ENCODE peak calls at places on chromosomes 16 and 17, in six cellular contexts. Q is uterus, U is cardiac fibroblast, Z is HCT116, R is tibial artery, H is A549. L is an unnamed sample.

GRCh38 chr17:38552343-38552742 is 53.4 kb downstream of the SRCIN1 start:
- DNase-seq in Q (no peak), U (no peak), Z (no peak), R (no peak), H (no peak), L (no peak)

GRCh38 chr16:80610489-80611156 is 69.8 kb downstream of the DYNLRB2 start:
- DNase-seq in Q (no peak), U (no peak), Z (no peak), R (no peak), H (no peak), L (no peak)

GRCh38 chr17:1267471-1267947 is 2.7 kb upstream of the BHLHA9 start:
- DNase-seq in Q (peak), U (peak), Z (no peak), R (peak), H (no peak), L (no peak)

GRCh38 chr17:67137860-67138259 is 93.5 kb downstream of the CACNG1 start:
- DNase-seq in Q (no peak), U (no peak), Z (no peak), R (no peak), H (no peak), L (no peak)

GRCh38 chr17:2174471-2175293 is 119.8 kb downstream of the HIC1 start:
- DNase-seq in Q (peak), U (peak), Z (no peak), R (peak), H (no peak), L (peak)

GRCh38 chr17:59859444-59860025 is 33.2 kb downstream of the TUBD1 start:
- DNase-seq in Q (no peak), U (peak), Z (no peak), R (no peak), H (no peak), L (peak)

GRCh38 chr16:79213214-79213613 is 387.3 kb downstream of the MAF start:
- DNase-seq in Q (no peak), U (no peak), Z (no peak), R (no peak), H (no peak), L (no peak)

GRCh38 chr17:75681289-75681688 is 14.2 kb downstream of the SAP30BP start:
- DNase-seq in Q (no peak), U (peak), Z (no peak), R (no peak), H (no peak), L (peak)

GRCh38 chr17:7588553-7589203 is 1.2 kb downstream of the SOX15 start:
- DNase-seq in Q (peak), U (no peak), Z (no peak), R (no peak), H (no peak), L (no peak)

GRCh38 chr17:42880776-42881175 is 19.8 kb upstream of the G6PC1 start:
- DNase-seq in Q (no peak), U (no peak), Z (no peak), R (no peak), H (no peak), L (no peak)

GRCh38 chr17:38620551-38621277 is 15.0 kb upstream of the SRCIN1 start:
- DNase-seq in Q (no peak), U (no peak), Z (no peak), R (no peak), H (no peak), L (no peak)

GRCh38 chr17:17156107-17156506 is 50.0 kb downstream of the PLD6 start:
- DNase-seq in Q (no peak), U (peak), Z (no peak), R (no peak), H (no peak), L (peak)

GRCh38 chr17:82776454-82776853 is 24.6 kb downstream of the TBCD start:
- DNase-seq in Q (no peak), U (no peak), Z (no peak), R (no peak), H (no peak), L (no peak)

GRCh38 chr17:9004132-9004960 is 17.0 kb upstream of the NTN1 start:
- DNase-seq in Q (no peak), U (no peak), Z (no peak), R (no peak), H (no peak), L (no peak)

GRCh38 chr16:27164280-27164837 is 39.0 kb upstream of the KDM8 start:
- DNase-seq in Q (no peak), U (peak), Z (no peak), R (no peak), H (no peak), L (no peak)

GRCh38 chr16:84730406-84731106 is 30.8 kb downstream of the USP10 start:
- DNase-seq in Q (peak), U (peak), Z (peak), R (peak), H (peak), L (peak)

GRCh38 chr17:32876414-32877163 is at the start of gene MYO1D:
- DNase-seq in Q (peak), U (no peak), Z (peak), R (peak), H (peak), L (no peak)

GRCh38 chr16:52494621-52495020 is 52.3 kb downstream of the TOX3 start:
- DNase-seq in Q (no peak), U (no peak), Z (no peak), R (no peak), H (no peak), L (no peak)

GRCh38 chr16:58421029-58421428 is 28.8 kb downstream of the GINS3 start:
- DNase-seq in Q (no peak), U (no peak), Z (no peak), R (no peak), H (no peak), L (no peak)

GRCh38 chr17:76008208-76008607 is 7.6 kb downstream of the CDK3 start:
- DNase-seq in Q (no peak), U (no peak), Z (no peak), R (no peak), H (no peak), L (no peak)

GRCh38 chr16:55490301-55490700 is 11.3 kb downstream of the MMP2 start:
- DNase-seq in Q (no peak), U (no peak), Z (no peak), R (peak), H (no peak), L (no peak)

GRCh38 chr17:49980703-49981197 is 11.8 kb downstream of the DLX4 start:
- DNase-seq in Q (no peak), U (no peak), Z (no peak), R (no peak), H (no peak), L (no peak)

GRCh38 chr17:57035971-57036481 is 49.0 kb upstream of the AKAP1 start:
- DNase-seq in Q (no peak), U (no peak), Z (no peak), R (no peak), H (no peak), L (no peak)

GRCh38 chr17:51435641-51436091 is 175.3 kb downstream of the UTP18 start:
- DNase-seq in Q (no peak), U (peak), Z (peak), R (no peak), H (peak), L (peak)
- TF ChIP-seq CTCF in Q (no peak), U (peak), Z (peak), R (no peak), H (peak), L (no peak)

DNA sequence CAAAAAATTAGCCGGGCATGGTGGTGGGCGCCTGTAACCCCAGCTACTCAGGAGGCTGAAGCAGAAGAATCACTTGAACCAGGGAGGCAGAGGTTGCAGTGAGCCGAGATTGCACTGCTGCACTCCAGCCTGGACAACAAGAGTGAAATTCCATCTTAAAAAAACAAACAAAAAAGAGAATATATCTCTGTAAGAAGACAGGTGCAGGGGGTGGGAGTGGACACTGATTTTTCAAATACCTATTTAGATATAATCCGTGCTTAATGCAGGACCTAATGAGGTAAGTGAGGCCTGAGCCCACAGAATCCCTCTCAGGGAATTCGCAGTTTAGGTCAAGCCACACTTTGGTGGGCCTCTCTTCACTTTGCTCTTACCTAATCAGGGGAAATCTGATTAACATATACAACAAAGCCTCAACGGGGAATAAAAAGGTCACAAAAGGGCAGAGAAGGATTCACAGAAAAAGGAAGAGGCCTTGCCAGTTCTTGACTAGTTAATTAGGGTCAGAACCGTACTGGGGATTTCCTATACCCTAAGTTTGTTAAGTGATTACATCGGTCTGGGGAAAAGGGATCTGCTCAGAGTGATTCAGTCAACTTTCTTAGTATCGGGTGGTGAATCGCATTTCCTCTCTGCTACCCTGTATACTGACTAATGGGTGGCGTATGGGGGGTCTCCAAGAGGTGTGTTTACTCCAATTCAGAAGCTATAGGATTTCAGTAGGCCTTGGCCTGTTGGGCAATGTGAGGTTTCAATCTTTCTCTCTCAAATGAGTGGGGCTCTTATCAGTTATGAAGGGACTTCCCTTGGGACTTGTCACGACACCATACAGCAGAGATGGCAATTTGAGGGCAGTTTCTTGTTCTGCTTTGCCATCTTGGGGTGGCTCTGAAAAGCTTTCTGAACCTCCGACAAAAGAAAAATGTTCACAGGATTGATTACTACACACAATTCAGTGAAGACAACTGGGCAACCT is 1.9 kb upstream of the NFAT5 start:
- DNase-seq in Q (no peak), U (no peak), Z (no peak), R (no peak), H (no peak), L (peak)
- H3K4me3 ChIP-seq in Q (no peak), U (no peak), Z (peak), R (peak), H (peak), L (peak)

GRCh38 chr16:14307059-14307531 is 236.0 kb downstream of the MRTFB start:
- DNase-seq in Q (no peak), U (no peak), Z (no peak), R (no peak), H (no peak), L (no peak)
- TF ChIP-seq CTCF in Q (no peak), U (no peak), Z (no peak), R (no peak), H (no peak), L (no peak)

GRCh38 chr16:3879258-3879886 is 1.1 kb downstream of the CREBBP start:
- DNase-seq in Q (no peak), U (peak), Z (no peak), R (no peak), H (no peak), L (no peak)

GRCh38 chr16:3882531-3882930 is 2.0 kb upstream of the CREBBP start:
- DNase-seq in Q (no peak), U (no peak), Z (no peak), R (no peak), H (no peak), L (no peak)

GRCh38 chr16:3881499-3881995 is 1.0 kb upstream of the CREBBP start:
- DNase-seq in Q (no peak), U (no peak), Z (no peak), R (no peak), H (no peak), L (no peak)

GRCh38 chr16:3879887-3880564 is 487 bp downstream of the CREBBP start:
- DNase-seq in Q (peak), U (peak), Z (no peak), R (peak), H (peak), L (peak)

DNA sequence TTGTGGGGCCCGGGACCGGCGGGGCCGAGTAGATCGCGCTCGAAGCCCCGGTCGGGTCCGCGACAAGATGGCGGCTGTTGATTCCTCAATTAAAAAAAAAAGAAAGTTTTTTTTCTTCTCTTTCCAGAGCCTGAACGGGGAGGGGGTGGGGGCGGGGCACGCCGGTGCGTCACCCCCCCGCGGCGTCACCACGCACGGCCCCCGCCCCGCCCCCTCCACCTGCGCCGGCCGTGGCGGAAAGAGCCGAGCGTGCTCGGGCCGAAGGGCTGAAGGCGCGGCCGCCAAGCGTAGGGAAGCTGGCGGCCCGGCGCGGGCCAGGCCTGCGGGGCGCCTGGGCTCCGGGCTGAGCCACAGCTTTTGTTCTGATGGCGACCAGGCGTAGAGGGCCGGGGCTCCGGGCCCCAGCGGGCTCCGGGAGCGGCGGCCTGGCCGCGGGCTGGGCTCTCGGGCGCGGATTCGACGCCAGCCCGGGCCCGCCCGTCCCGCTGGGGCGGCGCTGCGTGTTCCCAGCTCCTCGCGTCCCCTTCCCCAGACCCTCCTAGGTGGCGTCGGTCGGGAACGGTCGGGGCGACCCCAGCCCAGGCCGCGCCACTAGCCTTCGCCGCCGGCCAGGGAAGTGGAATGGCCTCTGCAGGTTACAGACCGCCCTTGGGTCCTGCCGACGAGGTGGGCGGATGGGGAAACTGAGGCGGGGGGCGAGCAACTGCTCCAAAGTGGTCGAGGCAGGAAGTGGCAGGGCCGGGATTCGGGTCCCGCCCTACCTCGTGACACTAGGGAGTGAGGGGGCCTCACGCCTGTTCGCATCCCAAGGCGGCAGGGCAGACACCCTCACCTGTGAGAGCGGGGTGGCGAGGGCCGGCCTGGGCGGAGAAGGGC is at the start of gene CREBBP:
- DNase-seq in Q (peak), U (peak), Z (peak), R (peak), H (peak), L (peak)
- H3K4me3 ChIP-seq in Q (peak), U (peak), Z (peak), R (peak), H (peak), L (peak)

GRCh38 chr17:45260204-45260783 is 1.6 kb downstream of the SPATA32 start:
- DNase-seq in Q (no peak), U (no peak), Z (no peak), R (no peak), H (no peak), L (no peak)

GRCh38 chr17:45257115-45257514 is 4.8 kb downstream of the SPATA32 start:
- DNase-seq in Q (no peak), U (no peak), Z (no peak), R (no peak), H (no peak), L (no peak)

GRCh38 chr17:45253879-45254278 is 8.0 kb downstream of the SPATA32 start:
- DNase-seq in Q (no peak), U (no peak), Z (no peak), R (no peak), H (no peak), L (no peak)

GRCh38 chr17:45255358-45255757 is 6.5 kb downstream of the SPATA32 start:
- DNase-seq in Q (no peak), U (no peak), Z (no peak), R (no peak), H (no peak), L (no peak)

GRCh38 chr17:45256114-45256966 is 5.6 kb downstream of the SPATA32 start:
- DNase-seq in Q (no peak), U (no peak), Z (no peak), R (no peak), H (no peak), L (no peak)
- TF ChIP-seq CTCF in Q (no peak), U (no peak), Z (no peak), R (no peak), H (no peak), L (no peak)

L was measured in fibroblast of mammary gland.